ENCODE peak calls at places on chromosomes 7 and 10, in four cellular contexts. One of them, this sample, is unnamed.

GRCh38 chr10:5564537-5565204 is 39.9 kb downstream of the CALML3 start:
- DNase-seq in HCT116: no peak
- DNase-seq in substantia nigra: no peak
- DNase-seq in stimulated activated CD4-positive, alpha-beta T cell treated with anti-CD3 and anti-CD28 coated beads, Interleukin-4, amount 100 ng/mL, for 1 hour: peak
- DNase-seq in this sample: no peak

GRCh38 chr10:17113889-17114288 is 15.7 kb downstream of the CUBN start:
- DNase-seq in stimulated activated CD4-positive, alpha-beta T cell treated with anti-CD3 and anti-CD28 coated beads, Interleukin-4, amount 100 ng/mL, for 1 hour: no peak
- DNase-seq in substantia nigra: no peak
- DNase-seq in HCT116: no peak
- DNase-seq in this sample: no peak

GRCh38 chr10:76430330-76430729 is 998.9 kb downstream of the LRMDA start:
- DNase-seq in HCT116: no peak
- DNase-seq in substantia nigra: no peak
- DNase-seq in stimulated activated CD4-positive, alpha-beta T cell treated with anti-CD3 and anti-CD28 coated beads, Interleukin-4, amount 100 ng/mL, for 1 hour: no peak
- DNase-seq in this sample: no peak

GRCh38 chr10:79420974-79421688 is 24.3 kb downstream of the ZCCHC24 start:
- DNase-seq in stimulated activated CD4-positive, alpha-beta T cell treated with anti-CD3 and anti-CD28 coated beads, Interleukin-4, amount 100 ng/mL, for 1 hour: no peak
- DNase-seq in HCT116: no peak
- DNase-seq in substantia nigra: no peak
- DNase-seq in this sample: no peak

GRCh38 chr10:128518000-128518399 is 391.8 kb upstream of the MKI67 start:
- DNase-seq in HCT116: no peak
- DNase-seq in stimulated activated CD4-positive, alpha-beta T cell treated with anti-CD3 and anti-CD28 coated beads, Interleukin-4, amount 100 ng/mL, for 1 hour: no peak
- DNase-seq in substantia nigra: no peak
- DNase-seq in this sample: no peak

GRCh38 chr10:126977216-126977615 is 72.0 kb downstream of the DOCK1 start:
- DNase-seq in substantia nigra: no peak
- DNase-seq in stimulated activated CD4-positive, alpha-beta T cell treated with anti-CD3 and anti-CD28 coated beads, Interleukin-4, amount 100 ng/mL, for 1 hour: no peak
- DNase-seq in HCT116: no peak
- DNase-seq in this sample: no peak

GRCh38 chr7:107982463-107982862 is 20.5 kb downstream of the LAMB1 start:
- DNase-seq in substantia nigra: no peak
- DNase-seq in stimulated activated CD4-positive, alpha-beta T cell treated with anti-CD3 and anti-CD28 coated beads, Interleukin-4, amount 100 ng/mL, for 1 hour: no peak
- DNase-seq in HCT116: no peak
- DNase-seq in this sample: no peak

GRCh38 chr7:4797858-4798705 is 22.7 kb downstream of the AP5Z1 start:
- DNase-seq in substantia nigra: no peak
- DNase-seq in stimulated activated CD4-positive, alpha-beta T cell treated with anti-CD3 and anti-CD28 coated beads, Interleukin-4, amount 100 ng/mL, for 1 hour: peak
- DNase-seq in HCT116: peak
- DNase-seq in this sample: peak

GRCh38 chr10:97648557-97649404 is 8.3 kb downstream of the PI4K2A start:
- DNase-seq in stimulated activated CD4-positive, alpha-beta T cell treated with anti-CD3 and anti-CD28 coated beads, Interleukin-4, amount 100 ng/mL, for 1 hour: peak
- DNase-seq in substantia nigra: no peak
- DNase-seq in HCT116: peak
- DNase-seq in this sample: peak

GRCh38 chr10:6045600-6046457 is 16.3 kb downstream of the IL2RA start:
- DNase-seq in HCT116: no peak
- DNase-seq in stimulated activated CD4-positive, alpha-beta T cell treated with anti-CD3 and anti-CD28 coated beads, Interleukin-4, amount 100 ng/mL, for 1 hour: no peak
- DNase-seq in substantia nigra: no peak
- DNase-seq in this sample: no peak

GRCh38 chr10:123157210-123157609 is 3.0 kb downstream of the BUB3 start:
- DNase-seq in stimulated activated CD4-positive, alpha-beta T cell treated with anti-CD3 and anti-CD28 coated beads, Interleukin-4, amount 100 ng/mL, for 1 hour: no peak
- DNase-seq in substantia nigra: no peak
- DNase-seq in HCT116: no peak
- DNase-seq in this sample: no peak

GRCh38 chr7:131293018-131293417 is 34.7 kb upstream of the MKLN1 start:
- DNase-seq in HCT116: no peak
- DNase-seq in stimulated activated CD4-positive, alpha-beta T cell treated with anti-CD3 and anti-CD28 coated beads, Interleukin-4, amount 100 ng/mL, for 1 hour: no peak
- DNase-seq in substantia nigra: no peak
- DNase-seq in this sample: no peak

GRCh38 chr7:44561481-44561880 is 12.2 kb downstream of the DDX56 start:
- DNase-seq in stimulated activated CD4-positive, alpha-beta T cell treated with anti-CD3 and anti-CD28 coated beads, Interleukin-4, amount 100 ng/mL, for 1 hour: no peak
- DNase-seq in HCT116: no peak
- DNase-seq in substantia nigra: no peak
- DNase-seq in this sample: no peak

GRCh38 chr10:61135276-61135721 is 191.3 kb upstream of the RHOBTB1 start:
- DNase-seq in stimulated activated CD4-positive, alpha-beta T cell treated with anti-CD3 and anti-CD28 coated beads, Interleukin-4, amount 100 ng/mL, for 1 hour: no peak
- DNase-seq in HCT116: no peak
- DNase-seq in substantia nigra: no peak
- DNase-seq in this sample: no peak

GRCh38 chr10:49091450-49092210 is 23.7 kb downstream of the VSTM4 start:
- DNase-seq in HCT116: no peak
- DNase-seq in stimulated activated CD4-positive, alpha-beta T cell treated with anti-CD3 and anti-CD28 coated beads, Interleukin-4, amount 100 ng/mL, for 1 hour: no peak
- DNase-seq in substantia nigra: no peak
- DNase-seq in this sample: no peak

GRCh38 chr10:30378607-30379006 is 29.5 kb upstream of the MTPAP start:
- DNase-seq in stimulated activated CD4-positive, alpha-beta T cell treated with anti-CD3 and anti-CD28 coated beads, Interleukin-4, amount 100 ng/mL, for 1 hour: no peak
- DNase-seq in substantia nigra: no peak
- DNase-seq in HCT116: no peak
- DNase-seq in this sample: no peak

GRCh38 chr10:105352281-105352680 is 711.2 kb downstream of the SORCS3 start:
- DNase-seq in stimulated activated CD4-positive, alpha-beta T cell treated with anti-CD3 and anti-CD28 coated beads, Interleukin-4, amount 100 ng/mL, for 1 hour: no peak
- DNase-seq in substantia nigra: no peak
- DNase-seq in HCT116: no peak
- DNase-seq in this sample: no peak

GRCh38 chr7:70383369-70383768 is 748.6 kb upstream of the GALNT17 start:
- DNase-seq in HCT116: no peak
- DNase-seq in stimulated activated CD4-positive, alpha-beta T cell treated with anti-CD3 and anti-CD28 coated beads, Interleukin-4, amount 100 ng/mL, for 1 hour: no peak
- DNase-seq in substantia nigra: no peak
- DNase-seq in this sample: no peak

GRCh38 chr7:157389951-157390730 is 53.3 kb downstream of the DNAJB6 start:
- DNase-seq in HCT116: no peak
- DNase-seq in substantia nigra: no peak
- DNase-seq in stimulated activated CD4-positive, alpha-beta T cell treated with anti-CD3 and anti-CD28 coated beads, Interleukin-4, amount 100 ng/mL, for 1 hour: no peak
- DNase-seq in this sample: no peak